ENCODE peak calls at places on chromosomes 12 and 14, in ten cellular contexts. O is fibroblast of the aortic adventitia, F is cardiac muscle cell, B is neural crest cell, A is IMR-90, S is mucosa of descending colon, M is breast epithelium, Z is ovary, R is WTC11, Y is GM13976. J is an unnamed sample.

GRCh38 chr12:53499261-53500118 is at the start of gene MAP3K12:
- DNase-seq in S (peak), F (peak), B (peak), Y (peak), Z (peak), M (peak), O (peak), A (peak), R (peak), J (peak)

GRCh38 chr14:60563113-60563512 is 54.2 kb downstream of the SIX6 start:
- DNase-seq in Y (no peak), Z (no peak), S (no peak), F (no peak), R (no peak), A (peak), B (no peak), O (peak), M (no peak), J (no peak)

GRCh38 chr12:9741726-9742125 is 8.8 kb upstream of the CLECL1 start:
- DNase-seq in O (no peak), S (peak), B (no peak), R (no peak), Z (no peak), A (no peak), F (no peak), Y (peak), M (no peak), J (peak)

GRCh38 chr12:102806110-102806509 is 110.9 kb downstream of the PAH start:
- DNase-seq in O (no peak), Y (no peak), A (no peak), R (no peak), F (no peak), B (no peak), S (no peak), Z (no peak), M (no peak), J (no peak)

GRCh38 chr12:62934799-62935674 is at the start of gene PPM1H:
- DNase-seq in A (peak), F (peak), Z (peak), O (peak), Y (peak), M (peak), S (peak), R (peak), B (peak), J (peak)

GRCh38 chr12:104354167-104354867 is 50.8 kb downstream of the EID3 start:
- DNase-seq in M (no peak), R (no peak), A (no peak), Z (no peak), B (no peak), S (no peak), Y (no peak), O (no peak), F (no peak), J (no peak)

GRCh38 chr14:80955434-80955939 is at the start of gene TSHR:
- DNase-seq in B (no peak), F (no peak), Z (peak), A (no peak), S (no peak), R (peak), M (no peak), O (no peak), Y (peak), J (no peak)

GRCh38 chr14:92105073-92105844 is 1.1 kb downstream of the ATXN3 start:
- DNase-seq in A (peak), O (no peak), S (no peak), F (no peak), Y (no peak), B (no peak), Z (no peak), M (no peak), R (no peak), J (no peak)

GRCh38 chr12:50720085-50720484 is 43.8 kb upstream of the ATF1 start:
- DNase-seq in M (no peak), S (no peak), O (peak), Z (no peak), Y (no peak), R (no peak), B (no peak), A (peak), F (no peak), J (no peak)

GRCh38 chr12:117580718-117581062 is 219.3 kb upstream of the NOS1 start:
- DNase-seq in Y (peak), Z (no peak), F (peak), O (no peak), M (no peak), S (peak), R (peak), B (peak), A (no peak), J (no peak)

GRCh38 chr12:118061011-118061875 is at the start of gene WSB2:
- DNase-seq in Y (peak), R (peak), Z (peak), B (peak), S (peak), O (peak), F (peak), A (peak), M (peak), J (peak)

GRCh38 chr12:30953257-30953656 is 26.7 kb downstream of the TSPAN11 start:
- DNase-seq in Y (no peak), B (no peak), F (no peak), M (no peak), R (no peak), A (no peak), Z (no peak), O (no peak), S (no peak), J (peak)

GRCh38 chr14:24920265-24921080 is 129.5 kb downstream of the STXBP6 start:
- DNase-seq in A (no peak), M (no peak), F (no peak), O (no peak), R (no peak), Z (no peak), S (no peak), Y (no peak), B (no peak), J (no peak)

GRCh38 chr12:57385586-57385985 is 45.3 kb downstream of the R3HDM2 start:
- DNase-seq in B (no peak), M (no peak), R (no peak), Y (peak), Z (no peak), A (no peak), S (no peak), O (no peak), F (no peak), J (no peak)

GRCh38 chr12:56193025-56193578 is 3.8 kb upstream of the SMARCC2 start:
- DNase-seq in Y (peak), M (peak), O (peak), F (peak), R (peak), A (peak), Z (peak), B (peak), S (peak), J (peak)

GRCh38 chr12:56522486-56523193 is 1.0 kb downstream of the RBMS2 start:
- DNase-seq in Z (no peak), B (no peak), S (no peak), Y (no peak), R (no peak), A (peak), M (no peak), F (peak), O (peak), J (no peak)

GRCh38 chr12:94674835-94675234 is 24.5 kb upstream of the TMCC3 start:
- DNase-seq in F (no peak), Y (no peak), B (no peak), Z (no peak), O (peak), S (peak), M (no peak), A (no peak), R (no peak), J (no peak)

GRCh38 chr12:28961948-28962384 is 187.1 kb upstream of the FAR2 start:
- DNase-seq in B (no peak), Y (no peak), A (no peak), Z (no peak), F (no peak), R (no peak), M (no peak), S (no peak), O (peak), J (no peak)

GRCh38 chr14:67514650-67515385 is 18.3 kb upstream of the PLEKHH1 start:
- DNase-seq in F (no peak), S (peak), Z (peak), O (peak), Y (peak), A (peak), R (peak), B (peak), M (no peak), J (peak)

GRCh38 chr12:80314741-80315140 is 129.3 kb upstream of the PTPRQ start:
- DNase-seq in O (no peak), B (no peak), A (no peak), R (no peak), S (no peak), Y (no peak), Z (no peak), M (no peak), F (no peak), J (no peak)

GRCh38 chr12:80317899-80318298 is 126.1 kb upstream of the PTPRQ start:
- DNase-seq in B (no peak), Y (no peak), A (no peak), S (no peak), Z (no peak), R (no peak), M (no peak), F (no peak), O (no peak), J (no peak)

GRCh38 chr12:80316141-80316700 is 127.8 kb upstream of the PTPRQ start:
- DNase-seq in Y (no peak), Z (no peak), S (no peak), R (no peak), A (no peak), O (peak), F (no peak), B (no peak), M (no peak), J (no peak)

DNA sequence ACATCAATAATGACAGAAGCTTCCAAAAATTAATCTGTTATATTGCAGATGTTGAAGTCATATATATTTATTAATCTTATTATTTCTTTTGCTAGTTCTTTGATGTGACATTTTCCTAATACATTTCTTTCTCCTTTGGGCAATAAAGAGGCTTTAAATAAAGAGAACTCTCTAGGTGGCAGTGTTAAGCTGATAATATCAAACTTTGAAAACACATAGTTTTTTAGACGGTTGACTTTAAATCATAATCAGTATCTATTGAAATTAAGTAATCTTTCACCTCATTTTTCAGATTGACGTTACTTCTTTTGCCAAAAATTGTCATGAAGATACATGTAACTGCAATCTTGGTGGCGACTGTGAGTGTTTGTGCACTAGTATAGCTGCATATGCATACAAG is 130.9 kb upstream of the PTPRQ start:
- DNase-seq in A (no peak), Y (no peak), R (no peak), Z (no peak), S (no peak), M (no peak), B (no peak), O (peak), F (no peak), J (no peak)
- TF ChIP-seq CTCF in A (peak), Y (no peak), R (no peak), Z (no peak), S (no peak), M (no peak), B (no peak), O (no peak), F (no peak), J (no peak)

DNA sequence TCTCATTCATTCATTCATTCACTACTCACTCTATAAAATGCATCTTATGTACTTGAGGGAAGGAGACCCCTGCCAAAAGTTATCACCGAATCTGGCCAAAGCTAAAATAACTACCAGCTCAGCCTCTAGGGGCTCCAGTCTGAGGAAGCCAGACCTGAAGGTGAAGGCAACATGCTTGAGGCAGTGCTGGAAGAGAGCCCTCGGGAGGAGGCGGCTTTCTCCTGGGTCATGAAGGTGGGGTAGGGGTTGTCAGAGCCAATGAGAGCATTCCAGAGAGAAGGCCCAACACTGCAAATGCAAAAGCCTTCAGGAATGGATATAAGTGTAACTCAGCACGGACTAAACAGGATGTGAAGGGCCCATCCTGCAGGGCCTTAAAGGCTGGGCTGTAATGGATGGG is 62.4 kb downstream of the GSC start:
- DNase-seq in S (no peak), M (no peak), B (no peak), O (no peak), Y (no peak), A (no peak), R (peak), Z (no peak), F (no peak), J (no peak)
- TF ChIP-seq CTCF in S (no peak), M (no peak), B (no peak), O (no peak), Y (no peak), A (no peak), R (no peak), Z (no peak), F (no peak), J (no peak)

DNA sequence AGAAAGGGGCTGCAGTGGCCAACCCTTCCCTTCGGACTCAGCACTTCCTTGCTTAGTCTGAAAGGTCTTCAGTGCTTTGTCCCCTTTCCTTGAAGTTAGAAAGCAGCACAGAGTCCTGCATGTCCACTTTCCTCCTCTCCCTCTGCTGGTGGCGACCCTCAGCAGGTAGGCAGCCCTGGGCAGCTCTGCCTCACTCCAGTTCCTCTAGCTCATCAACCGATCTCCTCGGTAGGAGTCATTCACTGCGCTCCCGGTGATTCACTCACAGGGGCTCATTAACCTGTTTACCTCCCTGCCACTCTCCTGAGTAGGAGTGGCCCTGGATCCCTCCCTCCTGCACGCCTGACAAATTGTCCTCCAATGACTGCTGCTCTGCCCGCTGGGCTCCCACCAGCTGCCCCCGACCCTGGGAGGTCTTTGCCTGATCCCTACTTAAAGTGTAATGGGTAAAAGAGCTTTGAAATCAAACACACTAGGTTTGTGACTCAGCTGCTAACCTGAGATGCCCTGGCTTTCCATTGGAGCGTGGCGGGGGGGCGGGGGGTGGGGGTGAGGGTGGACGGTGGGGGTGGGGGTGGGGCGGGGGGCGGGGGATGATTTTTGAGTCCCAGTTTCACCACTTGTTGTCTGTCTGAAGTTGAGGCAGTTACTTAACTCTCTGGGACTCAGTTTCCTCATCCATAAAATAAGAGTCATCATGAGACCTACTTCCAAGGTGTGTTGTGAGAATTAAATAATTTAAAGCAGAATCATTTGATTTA is 4.2 kb downstream of the SCNN1A start:
- DNase-seq in R (peak), M (no peak), B (no peak), Y (no peak), A (peak), Z (no peak), S (peak), F (no peak), O (no peak), J (peak)
- TF ChIP-seq CTCF in R (no peak), M (no peak), B (no peak), Y (no peak), A (peak), Z (no peak), S (no peak), F (peak), O (peak), J (no peak)

DNA sequence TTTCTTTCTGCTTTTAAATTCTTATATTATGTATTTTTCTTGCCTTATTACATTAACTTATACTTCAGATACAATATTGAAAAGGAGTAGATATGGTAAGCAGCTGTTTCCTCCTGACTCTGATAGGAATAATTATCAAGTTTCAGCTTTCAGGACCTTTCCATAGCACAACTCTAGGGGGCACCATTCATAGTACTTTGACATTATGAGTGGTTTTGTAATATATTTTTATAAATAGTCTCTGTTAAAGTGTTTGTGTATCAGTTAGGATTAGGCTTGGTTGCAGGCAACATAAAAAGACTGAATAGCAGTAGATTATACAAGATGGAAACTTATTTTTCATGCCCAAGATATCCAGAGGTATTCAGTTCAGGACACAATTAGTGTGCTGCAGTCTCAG is 27.9 kb upstream of the PARP11 start:
- DNase-seq in Y (no peak), F (no peak), R (no peak), B (no peak), Z (no peak), M (no peak), A (no peak), S (no peak), O (no peak), J (no peak)
- TF ChIP-seq CTCF in Y (no peak), F (no peak), R (no peak), B (peak), Z (no peak), M (no peak), A (no peak), S (no peak), O (no peak), J (no peak)

GRCh38 chr12:47816646-47817271 is 2.9 kb downstream of the HDAC7 start:
- DNase-seq in O (no peak), F (no peak), M (no peak), Y (no peak), B (no peak), R (no peak), A (no peak), Z (peak), S (no peak), J (peak)

GRCh38 chr12:47818382-47818700 is 1.4 kb downstream of the HDAC7 start:
- DNase-seq in O (no peak), Y (no peak), A (peak), F (no peak), R (no peak), B (no peak), S (no peak), Z (no peak), M (no peak), J (no peak)

GRCh38 chr12:47818701-47819543 is 781 bp downstream of the HDAC7 start:
- DNase-seq in B (peak), R (peak), M (peak), O (no peak), Z (peak), Y (peak), S (peak), F (peak), A (no peak), J (peak)

GRCh38 chr12:47818007-47818376 is 1.7 kb downstream of the HDAC7 start:
- DNase-seq in A (no peak), Z (no peak), B (no peak), M (no peak), Y (no peak), O (no peak), S (no peak), F (no peak), R (no peak), J (no peak)

GRCh38 chr12:47817272-47818006 is 2.3 kb downstream of the HDAC7 start:
- DNase-seq in R (no peak), F (no peak), S (no peak), Z (no peak), M (no peak), O (no peak), A (no peak), Y (no peak), B (no peak), J (no peak)
- TF ChIP-seq CTCF in R (no peak), F (peak), S (no peak), Z (no peak), M (no peak), O (peak), A (peak), Y (peak), B (no peak), J (no peak)

GRCh38 chr14:103136388-103137271 is 13.4 kb downstream of the TNFAIP2 start:
- DNase-seq in Y (no peak), A (peak), S (no peak), Z (no peak), M (no peak), R (peak), F (no peak), O (peak), B (no peak), J (no peak)
- TF ChIP-seq CTCF in Y (no peak), A (peak), S (no peak), Z (no peak), M (no peak), R (no peak), F (no peak), O (no peak), B (no peak), J (no peak)

GRCh38 chr12:120238839-120239445 is 26.6 kb downstream of the PXN start:
- DNase-seq in S (no peak), M (no peak), O (no peak), B (no peak), Y (no peak), R (no peak), A (no peak), F (no peak), Z (no peak), J (no peak)
- TF ChIP-seq CTCF in S (no peak), M (no peak), O (no peak), B (no peak), Y (no peak), R (no peak), A (no peak), F (no peak), Z (no peak), J (no peak)

GRCh38 chr12:124044021-124044420 is 71.0 kb downstream of the ZNF664 start:
- DNase-seq in Y (no peak), M (no peak), Z (no peak), F (no peak), S (no peak), O (no peak), A (no peak), R (no peak), B (no peak), J (no peak)
- TF ChIP-seq CTCF in Y (no peak), M (no peak), Z (no peak), F (no peak), S (no peak), O (no peak), A (no peak), R (no peak), B (no peak), J (no peak)

GRCh38 chr14:68921666-68922065 is 57.4 kb downstream of the ACTN1 start:
- DNase-seq in Y (no peak), A (no peak), S (no peak), O (no peak), M (no peak), Z (no peak), R (no peak), F (peak), B (no peak), J (no peak)
- TF ChIP-seq CTCF in Y (no peak), A (peak), S (no peak), O (no peak), M (no peak), Z (no peak), R (no peak), F (peak), B (no peak), J (no peak)

J was measured in Peyer's patch.